ENCODE peak calls at places on chromosomes 7 and 10, in ten cellular contexts. N, K, P, Q, D, W, J, Z, E and O are unnamed samples.

GRCh38 chr10:51788270-51788669 is 88.9 kb upstream of the CSTF2T start:
- DNase-seq in N (no peak), K (no peak), P (no peak), Q (no peak), D (no peak), W (no peak), J (no peak), Z (no peak), E (no peak), O (no peak)

GRCh38 chr10:121519901-121520500 is 78.2 kb downstream of the FGFR2 start:
- DNase-seq in N (no peak), K (no peak), P (no peak), Q (no peak), D (no peak), W (no peak), J (no peak), Z (no peak), E (no peak), O (no peak)

GRCh38 chr7:11327633-11328032 is 354.0 kb downstream of the PHF14 start:
- DNase-seq in N (no peak), K (no peak), P (no peak), Q (no peak), D (no peak), W (no peak), J (no peak), Z (no peak), E (no peak), O (no peak)

GRCh38 chr10:120424198-120424464 is 32.9 kb upstream of the PLPP4 start:
- DNase-seq in N (no peak), K (no peak), P (no peak), Q (no peak), D (no peak), W (no peak), J (no peak), Z (no peak), E (no peak), O (no peak)

GRCh38 chr10:28797904-28798371 is 120.6 kb downstream of the BAMBI start:
- DNase-seq in N (no peak), K (no peak), P (no peak), Q (no peak), D (no peak), W (no peak), J (no peak), Z (no peak), E (no peak), O (no peak)

GRCh38 chr7:104627516-104627915 is 299.1 kb downstream of the LHFPL3 start:
- DNase-seq in N (no peak), K (no peak), P (no peak), Q (no peak), D (peak; percentile 9), W (no peak), J (no peak), Z (no peak), E (no peak), O (peak; percentile 45)

GRCh38 chr7:157494506-157495176 is 157.8 kb downstream of the DNAJB6 start:
- DNase-seq in N (peak; percentile 20), K (no peak), P (peak; percentile 58), Q (no peak), D (no peak), W (peak; percentile 7), J (peak; percentile 6), Z (no peak), E (no peak), O (no peak)

GRCh38 chr7:133023370-133024075 is 58.4 kb downstream of the CHCHD3 start:
- DNase-seq in N (no peak), K (no peak), P (no peak), Q (no peak), D (no peak), W (no peak), J (no peak), Z (no peak), E (no peak), O (no peak)

GRCh38 chr10:89242340-89242680 is 9.3 kb downstream of the LIPA start:
- DNase-seq in N (no peak), K (no peak), P (no peak), Q (no peak), D (no peak), W (no peak), J (no peak), Z (no peak), E (no peak), O (no peak)

GRCh38 chr7:115094163-115094562 is 172.3 kb downstream of the MDFIC start:
- DNase-seq in N (no peak), K (no peak), P (no peak), Q (no peak), D (no peak), W (no peak), J (no peak), Z (no peak), E (no peak), O (no peak)

GRCh38 chr7:95526128-95526738 is 40.5 kb downstream of the ASB4 start:
- DNase-seq in N (no peak), K (no peak), P (no peak), Q (no peak), D (no peak), W (no peak), J (no peak), Z (no peak), E (no peak), O (peak; percentile 46)

GRCh38 chr7:50869108-50869716 is 86.5 kb upstream of the GRB10 start:
- DNase-seq in N (no peak), K (no peak), P (no peak), Q (peak; percentile 35), D (peak; percentile 87), W (no peak), J (no peak), Z (no peak), E (no peak), O (peak; percentile 57)

GRCh38 chr10:22620140-22620857 is 94.1 kb downstream of the PIP4K2A start:
- DNase-seq in N (peak; percentile 61), K (no peak), P (peak; percentile 77), Q (peak; percentile 60), D (peak; percentile 95), W (peak; percentile 58), J (peak; percentile 44), Z (peak; percentile 72), E (peak; percentile 56), O (no peak)

GRCh38 chr10:79163663-79163970 is 94.9 kb downstream of the ZMIZ1 start:
- DNase-seq in N (no peak), K (no peak), P (no peak), Q (no peak), D (no peak), W (no peak), J (no peak), Z (no peak), E (no peak), O (no peak)

GRCh38 chr10:79164075-79164474 is 95.3 kb downstream of the ZMIZ1 start:
- DNase-seq in N (no peak), K (no peak), P (no peak), Q (no peak), D (no peak), W (no peak), J (no peak), Z (no peak), E (no peak), O (no peak)

GRCh38 chr10:79166741-79167140 is 98.0 kb downstream of the ZMIZ1 start:
- DNase-seq in N (no peak), K (no peak), P (no peak), Q (no peak), D (no peak), W (peak; percentile 60), J (no peak), Z (no peak), E (no peak), O (no peak)

GRCh38 chr10:79166312-79166721 is 97.6 kb downstream of the ZMIZ1 start:
- DNase-seq in N (no peak), K (no peak), P (no peak), Q (no peak), D (no peak), W (peak; percentile 67), J (no peak), Z (no peak), E (no peak), O (no peak)

GRCh38 chr10:79165068-79165467 is 96.3 kb downstream of the ZMIZ1 start:
- DNase-seq in N (no peak), K (no peak), P (no peak), Q (no peak), D (no peak), W (no peak), J (no peak), Z (no peak), E (no peak), O (no peak)
- TF ChIP-seq POLR2A in N (no peak), K (no peak), P (no peak), Q (no peak), D (no peak), W (no peak), J (no peak), Z (no peak), E (no peak), O (no peak)

DNA sequence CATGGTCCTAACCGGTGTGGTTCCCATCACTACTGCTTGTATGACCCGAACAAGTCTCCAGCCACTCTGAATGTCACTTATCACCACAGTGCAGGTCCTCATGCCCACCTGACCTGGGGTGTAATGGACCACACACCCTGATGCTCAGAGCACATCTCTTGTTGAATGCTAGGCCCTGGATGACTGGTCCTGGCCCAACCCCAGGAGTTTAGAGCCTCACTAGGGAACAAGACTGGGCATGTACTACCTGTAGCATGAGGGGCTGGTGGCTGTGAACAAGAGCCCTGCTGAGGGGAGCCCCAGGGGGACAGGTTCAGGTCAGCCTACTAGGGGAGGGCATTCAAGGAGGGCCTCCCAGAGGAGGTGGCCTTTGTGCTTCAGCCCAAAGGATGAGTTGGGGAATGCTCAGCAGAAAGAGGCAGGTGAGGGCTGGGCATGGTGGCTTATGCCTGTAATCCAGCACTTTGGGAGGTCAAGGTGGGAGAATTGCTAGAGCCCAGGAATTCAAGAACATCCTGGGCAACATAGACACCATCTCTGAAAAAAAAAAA is 31.2 kb downstream of the ZMIZ1 start:
- DNase-seq in N (no peak), K (no peak), P (no peak), Q (no peak), D (no peak), W (no peak), J (no peak), Z (no peak), E (no peak), O (no peak)
- H3K36me3 ChIP-seq in N (no peaks in the 10 kb centered on the region), K (no peaks in the 10 kb centered on the region), P (no peaks in the 10 kb centered on the region), Q (no peaks in the 10 kb centered on the region), D (peaks cover 6% of the 10 kb centered on the region), W (no peaks in the 10 kb centered on the region), J (no peaks in the 10 kb centered on the region), Z (no peaks in the 10 kb centered on the region), E (no peaks in the 10 kb centered on the region), O (no peaks in the 10 kb centered on the region)

GRCh38 chr10:14878266-14879054 is at the start of gene SUV39H2:
- DNase-seq in N (peak; percentile 97), K (peak; percentile 97), P (peak; percentile 98), Q (peak; percentile 91), D (peak; percentile 91), W (peak; percentile 97), J (peak; percentile 97), Z (peak; percentile 98), E (peak; percentile 97), O (peak; percentile 97)
- TF ChIP-seq POLR2A in N (no peak), K (peak; percentile 70), P (peak; percentile 45), Q (peak; percentile 38), D (peak; percentile 91), W (peak; percentile 72), J (peak; percentile 86), Z (peak; percentile 57), E (peak; percentile 89), O (peak; percentile 38)

DNA sequence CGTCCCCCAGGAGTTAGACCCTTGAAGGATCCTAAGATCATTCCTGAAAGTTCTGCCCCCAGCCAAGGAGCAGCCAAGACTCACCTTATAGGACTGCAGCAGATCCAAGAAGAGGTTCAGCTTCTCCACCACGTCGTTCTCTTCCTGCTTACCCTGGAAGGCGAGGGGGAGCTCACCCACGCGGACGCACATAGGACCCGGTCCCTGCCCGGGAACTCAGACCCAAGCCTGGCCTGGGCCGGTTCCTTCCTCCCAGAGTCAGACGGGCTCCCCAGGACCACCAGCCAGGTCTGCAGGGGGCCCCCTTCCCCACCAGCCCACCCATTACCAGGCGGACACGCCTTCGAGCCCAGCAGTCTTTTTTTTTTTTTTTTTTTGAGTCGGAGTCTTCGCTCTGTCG is 15.6 kb downstream of the NUDT1 start:
- DNase-seq in N (no peak), K (no peak), P (no peak), Q (no peak), D (no peak), W (no peak), J (no peak), Z (no peak), E (no peak), O (no peak)
- H3K36me3 ChIP-seq in N (peaks cover 63% of the 10 kb centered on the region), K (no peaks in the 10 kb centered on the region), P (no peaks in the 10 kb centered on the region), Q (peaks cover 83% of the 10 kb centered on the region), D (peaks cover 30% of the 10 kb centered on the region), W (peaks cover 21% of the 10 kb centered on the region), J (no peaks in the 10 kb centered on the region), Z (no peaks in the 10 kb centered on the region), E (peaks cover 38% of the 10 kb centered on the region), O (no peaks in the 10 kb centered on the region)